ENCODE peak calls at places on chromosome 19, in ten cellular contexts. B is ecto neural progenitor cell; T is MM.1S; Z is Jurkat, Clone E6-1; S is heart right ventricle; D is posterior vena cava; I is fibroblast of lung; X is esophagus squamous epithelium; V is WERI-Rb-1; P is GM23338. Q is an unnamed sample.

GRCh38 chr19:12838182-12838890 is at the start of gene MAST1:
- DNase-seq in B (peak), T (peak), Z (no peak), S (peak), D (no peak), I (no peak), X (no peak), V (peak), P (peak), Q (peak)

GRCh38 chr19:16249826-16250434 is 52.2 kb downstream of the AP1M1 start:
- DNase-seq in B (no peak), T (no peak), Z (no peak), S (no peak), D (no peak), I (peak), X (no peak), V (no peak), P (no peak), Q (no peak)

GRCh38 chr19:48920949-48921348 is 12.6 kb upstream of the DHDH start:
- DNase-seq in B (no peak), T (no peak), Z (no peak), S (no peak), D (no peak), I (no peak), X (no peak), V (no peak), P (no peak), Q (no peak)

GRCh38 chr19:30046522-30046921 is 104.5 kb downstream of the URI1 start:
- DNase-seq in B (no peak), T (no peak), Z (no peak), S (no peak), D (no peak), I (peak), X (no peak), V (no peak), P (peak), Q (peak)

GRCh38 chr19:7917292-7918061 is 2.7 kb upstream of the SNAPC2 start:
- DNase-seq in B (peak), T (peak), Z (no peak), S (peak), D (no peak), I (peak), X (no peak), V (peak), P (peak), Q (peak)

GRCh38 chr19:54107876-54108490 is 5.3 kb downstream of the NDUFA3 start:
- DNase-seq in B (no peak), T (no peak), Z (no peak), S (no peak), D (peak), I (no peak), X (no peak), V (no peak), P (peak), Q (no peak)

GRCh38 chr19:16266586-16266942 is 58.1 kb upstream of the KLF2 start:
- DNase-seq in B (no peak), T (no peak), Z (peak), S (no peak), D (no peak), I (no peak), X (no peak), V (no peak), P (no peak), Q (no peak)

GRCh38 chr19:5038631-5039271 is 69.8 kb downstream of the KDM4B start:
- DNase-seq in B (no peak), T (no peak), Z (peak), S (no peak), D (no peak), I (no peak), X (no peak), V (peak), P (peak), Q (no peak)

GRCh38 chr19:8639821-8640401 is 9.5 kb downstream of the NFILZ start:
- DNase-seq in B (no peak), T (no peak), Z (no peak), S (no peak), D (no peak), I (no peak), X (no peak), V (no peak), P (peak), Q (no peak)

GRCh38 chr19:55016017-55016416 is 22.0 kb downstream of the GP6 start:
- DNase-seq in B (no peak), T (no peak), Z (no peak), S (no peak), D (no peak), I (no peak), X (no peak), V (no peak), P (no peak), Q (no peak)

GRCh38 chr19:579111-579841 is 6.9 kb downstream of the BSG start:
- DNase-seq in B (no peak), T (no peak), Z (no peak), S (no peak), D (no peak), I (no peak), X (no peak), V (no peak), P (no peak), Q (no peak)